ENCODE peak calls at places on chromosome X, in four cellular contexts. One of them, this sample, is unnamed.

GRCh38 chrX:13149702-13150101 is 105.3 kb upstream of the FAM9C start:
- DNase-seq in HT1080: no peak
- DNase-seq in H54: no peak
- DNase-seq in M059J: no peak
- DNase-seq in this sample: no peak

GRCh38 chrX:72105436-72105835 is 26.3 kb downstream of the RTL5 start:
- DNase-seq in HT1080: no peak
- DNase-seq in H54: no peak
- DNase-seq in M059J: peak
- DNase-seq in this sample: no peak

GRCh38 chrX:103428525-103428924 is 52.2 kb downstream of the BEX3 start:
- DNase-seq in HT1080: no peak
- DNase-seq in H54: no peak
- DNase-seq in M059J: no peak
- DNase-seq in this sample: no peak

GRCh38 chrX:68947882-68948605 is 119.2 kb downstream of the EFNB1 start:
- DNase-seq in HT1080: no peak
- DNase-seq in H54: no peak
- DNase-seq in M059J: no peak
- DNase-seq in this sample: no peak

GRCh38 chrX:153495362-153495751 is 577 bp downstream of the BGN start:
- DNase-seq in HT1080: no peak
- DNase-seq in H54: no peak
- DNase-seq in M059J: peak
- DNase-seq in this sample: no peak

GRCh38 chrX:25275159-25275558 is 259.4 kb upstream of the ARX start:
- DNase-seq in HT1080: no peak
- DNase-seq in H54: no peak
- DNase-seq in M059J: no peak
- DNase-seq in this sample: no peak

GRCh38 chrX:11064851-11065600 is 46.1 kb upstream of the HCCS start:
- DNase-seq in HT1080: no peak
- DNase-seq in H54: no peak
- DNase-seq in M059J: peak
- DNase-seq in this sample: no peak

GRCh38 chrX:2708016-2708415 is 16.9 kb downstream of the CD99 start:
- DNase-seq in HT1080: peak
- DNase-seq in H54: no peak
- DNase-seq in M059J: peak
- DNase-seq in this sample: no peak

GRCh38 chrX:135433531-135434257 is 11.9 kb downstream of the SMIM10L2A start:
- DNase-seq in HT1080: no peak
- DNase-seq in H54: no peak
- DNase-seq in M059J: no peak
- DNase-seq in this sample: no peak

GRCh38 chrX:134600714-134601113 is 57.6 kb downstream of the PLAC1 start:
- DNase-seq in HT1080: peak
- DNase-seq in H54: no peak
- DNase-seq in M059J: peak
- DNase-seq in this sample: no peak

GRCh38 chrX:65607070-65607742 is 60.2 kb upstream of the MSN start:
- DNase-seq in HT1080: peak
- DNase-seq in H54: no peak
- DNase-seq in M059J: peak
- DNase-seq in this sample: no peak

GRCh38 chrX:72634321-72634720 is 61.7 kb upstream of the HDAC8 start:
- DNase-seq in HT1080: no peak
- DNase-seq in H54: no peak
- DNase-seq in M059J: no peak
- DNase-seq in this sample: no peak

GRCh38 chrX:15785176-15785735 is 5.0 kb upstream of the ZRSR2 start:
- DNase-seq in HT1080: no peak
- DNase-seq in H54: no peak
- DNase-seq in M059J: no peak
- DNase-seq in this sample: no peak

GRCh38 chrX:13015536-13016236 is 28.7 kb downstream of the FAM9C start:
- DNase-seq in HT1080: no peak
- DNase-seq in H54: no peak
- DNase-seq in M059J: peak
- DNase-seq in this sample: no peak

GRCh38 chrX:41381685-41382084 is 47.7 kb downstream of the DDX3X start:
- DNase-seq in HT1080: peak
- DNase-seq in H54: peak
- DNase-seq in M059J: peak
- DNase-seq in this sample: peak

GRCh38 chrX:26915064-26915463 is 548.1 kb downstream of the PPP4R3C start:
- DNase-seq in HT1080: peak
- DNase-seq in H54: no peak
- DNase-seq in M059J: peak
- DNase-seq in this sample: peak

GRCh38 chrX:135737361-135738071 is 24.1 kb downstream of the CT45A1 start:
- DNase-seq in HT1080: peak
- DNase-seq in H54: no peak
- DNase-seq in M059J: peak
- DNase-seq in this sample: peak

GRCh38 chrX:83916525-83916924 is 55.6 kb downstream of the CYLC1 start:
- DNase-seq in HT1080: peak
- DNase-seq in H54: no peak
- DNase-seq in M059J: peak
- DNase-seq in this sample: peak

GRCh38 chrX:338281-338835 is 19.8 kb upstream of the GTPBP6 start:
- DNase-seq in HT1080: no peak
- DNase-seq in H54: no peak
- DNase-seq in M059J: no peak
- DNase-seq in this sample: no peak

GRCh38 chrX:135652602-135653001 is 60.8 kb upstream of the CT45A1 start:
- DNase-seq in HT1080: no peak
- DNase-seq in H54: no peak
- DNase-seq in M059J: no peak
- DNase-seq in this sample: no peak

GRCh38 chrX:154812341-154813101 is 7.2 kb upstream of the MPP1 start:
- DNase-seq in HT1080: no peak
- DNase-seq in H54: no peak
- DNase-seq in M059J: no peak
- DNase-seq in this sample: no peak

GRCh38 chrX:117840645-117841044 is 276.0 kb downstream of the KLHL13 start:
- DNase-seq in HT1080: no peak
- DNase-seq in H54: no peak
- DNase-seq in M059J: no peak
- DNase-seq in this sample: no peak

GRCh38 chrX:151359931-151360871 is 36.8 kb upstream of the VMA21 start:
- DNase-seq in HT1080: peak
- DNase-seq in H54: peak
- DNase-seq in M059J: peak
- DNase-seq in this sample: peak

GRCh38 chrX:53599781-53600396 is 86.6 kb downstream of the HUWE1 start:
- DNase-seq in HT1080: peak
- DNase-seq in H54: no peak
- DNase-seq in M059J: peak
- DNase-seq in this sample: no peak

GRCh38 chrX:20463296-20464075 is 196.8 kb upstream of the RPS6KA3 start:
- DNase-seq in HT1080: no peak
- DNase-seq in H54: no peak
- DNase-seq in M059J: peak
- DNase-seq in this sample: no peak

GRCh38 chrX:68829594-68830485 is 1.0 kb downstream of the EFNB1 start:
- DNase-seq in HT1080: no peak
- DNase-seq in H54: no peak
- DNase-seq in M059J: peak
- DNase-seq in this sample: no peak

GRCh38 chrX:103792916-103793540 is 16.4 kb downstream of the PLP1 start:
- DNase-seq in HT1080: peak
- DNase-seq in H54: peak
- DNase-seq in M059J: peak
- DNase-seq in this sample: peak

GRCh38 chrX:104411800-104412199 is 154.2 kb upstream of the IL1RAPL2 start:
- DNase-seq in HT1080: no peak
- DNase-seq in H54: no peak
- DNase-seq in M059J: no peak
- DNase-seq in this sample: no peak

GRCh38 chrX:17854069-17854468 is 7.0 kb downstream of the RAI2 start:
- DNase-seq in HT1080: no peak
- DNase-seq in H54: no peak
- DNase-seq in M059J: no peak
- DNase-seq in this sample: no peak

GRCh38 chrX:46665232-46666162 is 91.9 kb downstream of the CHST7 start:
- DNase-seq in HT1080: peak
- DNase-seq in H54: no peak
- DNase-seq in M059J: peak
- DNase-seq in this sample: peak

GRCh38 chrX:4841216-4841745 is 1127.8 kb upstream of the PRKX start:
- DNase-seq in HT1080: peak
- DNase-seq in H54: no peak
- DNase-seq in M059J: no peak
- DNase-seq in this sample: peak

GRCh38 chrX:47556045-47556623 is 4.9 kb upstream of the ARAF start:
- DNase-seq in HT1080: peak
- DNase-seq in H54: no peak
- DNase-seq in M059J: peak
- DNase-seq in this sample: peak

GRCh38 chrX:112636288-112636687 is 43.5 kb downstream of the LHFPL1 start:
- DNase-seq in HT1080: peak
- DNase-seq in H54: no peak
- DNase-seq in M059J: peak
- DNase-seq in this sample: no peak

GRCh38 chrX:53223068-53223693 is 1.8 kb downstream of the KDM5C start:
- DNase-seq in HT1080: no peak
- DNase-seq in H54: no peak
- DNase-seq in M059J: peak
- DNase-seq in this sample: no peak

GRCh38 chrX:7201481-7201880 is 53.5 kb upstream of the PUDP start:
- DNase-seq in HT1080: no peak
- DNase-seq in H54: no peak
- DNase-seq in M059J: no peak
- DNase-seq in this sample: no peak

GRCh38 chrX:17967888-17968287 is 106.8 kb upstream of the RAI2 start:
- DNase-seq in HT1080: no peak
- DNase-seq in H54: no peak
- DNase-seq in M059J: no peak
- DNase-seq in this sample: no peak

GRCh38 chrX:103175944-103176753 is 38.8 kb upstream of the BEX4 start:
- DNase-seq in HT1080: peak
- DNase-seq in H54: no peak
- DNase-seq in M059J: peak
- DNase-seq in this sample: peak

GRCh38 chrX:54807524-54808108 is at the start of gene MAGED2:
- DNase-seq in HT1080: peak
- DNase-seq in H54: no peak
- DNase-seq in M059J: peak
- DNase-seq in this sample: no peak